ENCODE peak calls at places on chromosomes 3 and 15, in four cellular contexts. U, G, N and W are unnamed samples. For H3K9me3 and H3K4me1, the result is how much of the 10 kb centered on the place peaks cover.

GRCh38 chr15:92631721-92632120 is 23.9 kb downstream of the FAM174B start:
- DNase-seq in U (no peak), G (no peak), N (no peak), W (no peak)

GRCh38 chr3:13891017-13891392 is 11.1 kb upstream of the WNT7A start:
- DNase-seq in U (no peak), G (no peak), N (no peak), W (no peak)

GRCh38 chr3:30649572-30650310 is 43.3 kb downstream of the TGFBR2 start:
- DNase-seq in U (no peak), G (no peak), N (no peak), W (no peak)

GRCh38 chr3:187291512-187292132 is at the start of gene MASP1:
- DNase-seq in U (peak), G (peak), N (no peak), W (peak)

GRCh38 chr3:194960446-194961032 is 274.9 kb downstream of the FAM43A start:
- DNase-seq in U (no peak), G (no peak), N (no peak), W (no peak)

GRCh38 chr3:38165722-38166387 is 518 bp downstream of the OXSR1 start:
- DNase-seq in U (peak), G (peak), N (no peak), W (no peak)

GRCh38 chr15:95663156-95663831 is 667.2 kb upstream of the NR2F2 start:
- DNase-seq in U (peak), G (no peak), N (no peak), W (no peak)

GRCh38 chr15:88956263-88956662 is 43.1 kb upstream of the MFGE8 start:
- DNase-seq in U (no peak), G (no peak), N (no peak), W (no peak)

GRCh38 chr15:47505712-47506542 is 211.4 kb upstream of the SEMA6D start:
- DNase-seq in U (peak), G (no peak), N (no peak), W (peak)

DNA sequence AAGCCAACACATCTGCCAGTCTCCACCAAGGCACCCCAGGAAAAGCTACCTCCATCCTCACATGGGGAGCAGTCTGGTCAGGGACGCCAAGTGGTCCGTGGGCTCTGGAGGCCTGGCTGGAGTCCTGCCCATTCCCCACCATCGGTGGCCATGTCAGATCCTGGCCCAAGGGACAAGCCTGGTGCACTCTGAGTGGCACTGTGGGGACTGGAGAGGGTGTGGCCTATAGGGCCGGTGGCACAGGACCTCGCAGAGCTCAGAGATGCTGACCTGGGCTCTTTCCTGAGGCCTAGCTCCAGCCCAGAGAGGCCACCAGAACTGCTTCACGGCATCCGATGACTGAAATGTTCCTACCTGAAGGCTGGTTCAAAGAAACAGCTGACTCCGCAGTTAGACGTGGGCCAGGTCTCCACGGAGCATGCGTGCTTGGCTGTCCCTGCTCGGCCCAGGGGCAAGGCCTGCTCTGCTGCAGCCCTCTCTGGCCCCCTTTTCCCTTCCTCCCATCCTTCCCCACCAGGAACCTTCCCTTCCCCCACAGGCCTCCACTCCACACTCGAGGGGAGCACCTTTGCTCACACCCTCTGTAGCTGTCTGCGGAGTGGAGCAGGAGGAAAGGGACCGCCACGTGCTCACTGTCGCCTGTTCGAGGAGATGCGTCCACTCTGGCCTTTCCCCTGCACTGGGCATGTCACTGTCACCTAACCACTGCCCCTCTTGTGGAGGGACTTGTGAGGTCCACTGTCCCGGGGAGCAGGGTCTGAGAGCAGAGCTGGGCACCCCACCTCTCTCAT is 119.3 kb downstream of the CHSY1 start:
- DNase-seq in U (no peak), G (no peak), N (no peak), W (no peak)
- H3K4me3 ChIP-seq in U (no peak), G (no peak), N (no peak), W (no peak)

GRCh38 chr3:44642337-44642736 is 6.2 kb upstream of the ZNF35 start:
- DNase-seq in U (no peak), G (no peak), N (no peak), W (no peak)
- H3K9me3 ChIP-seq in U (under half), G (under half), N (half or more), W (under half)

GRCh38 chr3:47161983-47162694 is 1.8 kb downstream of the SETD2 start:
- DNase-seq in U (peak), G (no peak), N (no peak), W (no peak)
- H3K4me1 ChIP-seq in U (under half), G (under half), N (under half), W (under half)

GRCh38 chr3:182692021-182692420 is 101.3 kb upstream of the ATP11B start:
- DNase-seq in U (no peak), G (no peak), N (no peak), W (no peak)
- H3K4me3 ChIP-seq in U (no peak), G (no peak), N (no peak), W (no peak)

GRCh38 chr3:31653464-31653863 is 120.7 kb downstream of the STT3B start:
- DNase-seq in U (no peak), G (no peak), N (no peak), W (no peak)
- H3K9me3 ChIP-seq in U (under half), G (under half), N (half or more), W (under half)

DNA sequence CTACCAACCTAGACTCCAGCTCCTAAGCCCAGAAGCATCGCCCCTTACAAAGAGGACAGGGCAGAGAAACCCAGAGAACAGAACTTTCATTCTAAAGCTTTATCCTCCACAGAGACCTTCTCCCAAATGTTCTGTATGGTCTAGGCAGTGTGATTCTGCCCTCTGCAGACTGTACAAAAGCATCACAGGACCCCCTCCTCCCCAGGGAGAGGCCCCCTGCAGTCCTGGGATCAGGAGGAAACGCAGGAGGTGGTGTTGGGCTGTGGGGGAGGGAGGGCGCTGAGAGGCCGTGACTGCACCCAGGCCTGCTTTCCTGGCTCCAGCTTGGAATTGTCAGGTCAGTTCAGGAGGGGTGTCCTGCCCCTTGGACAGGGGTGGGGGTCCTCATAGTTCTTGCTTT is 101.3 kb downstream of the DGKG start:
- DNase-seq in U (no peak), G (no peak), N (no peak), W (no peak)
- H3K4me1 ChIP-seq in U (under half), G (under half), N (under half), W (under half)

GRCh38 chr3:112132554-112132953 is 494 bp downstream of the GCSAM start:
- DNase-seq in U (no peak), G (no peak), N (no peak), W (no peak)
- H3K4me3 ChIP-seq in U (no peak), G (no peak), N (no peak), W (no peak)

GRCh38 chr3:23961913-23962312 is 16.8 kb downstream of the NR1D2 start:
- DNase-seq in U (no peak), G (no peak), N (no peak), W (no peak)
- H3K9me3 ChIP-seq in U (under half), G (under half), N (under half), W (under half)